ENCODE peak calls at places on chromosomes 16 and 17, in eight cellular contexts. One of them, this sample, is unnamed.

GRCh38 chr17:9148908-9149536 is 127.7 kb downstream of the NTN1 start:
- DNase-seq in PC-9: no peak
- DNase-seq in mammary epithelial cell: no peak
- DNase-seq in stomach: no peak
- DNase-seq in fibroblast of lung: no peak
- DNase-seq in CD8-positive, alpha-beta memory T cell: no peak
- DNase-seq in right atrium auricular region: no peak
- DNase-seq in heart right ventricle: no peak
- DNase-seq in this sample: no peak

GRCh38 chr17:55347341-55347740 is 74.3 kb downstream of the MMD start:
- DNase-seq in PC-9: no peak
- DNase-seq in mammary epithelial cell: no peak
- DNase-seq in stomach: no peak
- DNase-seq in fibroblast of lung: no peak
- DNase-seq in CD8-positive, alpha-beta memory T cell: no peak
- DNase-seq in right atrium auricular region: no peak
- DNase-seq in heart right ventricle: no peak
- DNase-seq in this sample: no peak

GRCh38 chr17:43801844-43802243 is 21.6 kb downstream of the CFAP97D1 start:
- DNase-seq in PC-9: no peak
- DNase-seq in mammary epithelial cell: no peak
- DNase-seq in stomach: no peak
- DNase-seq in fibroblast of lung: no peak
- DNase-seq in CD8-positive, alpha-beta memory T cell: no peak
- DNase-seq in right atrium auricular region: no peak
- DNase-seq in heart right ventricle: no peak
- DNase-seq in this sample: peak; percentile 51

GRCh38 chr16:12120331-12120981 is 143.9 kb downstream of the SNX29 start:
- DNase-seq in PC-9: no peak
- DNase-seq in mammary epithelial cell: no peak
- DNase-seq in stomach: no peak
- DNase-seq in fibroblast of lung: peak; percentile 79
- DNase-seq in CD8-positive, alpha-beta memory T cell: no peak
- DNase-seq in right atrium auricular region: peak; percentile 71
- DNase-seq in heart right ventricle: no peak
- DNase-seq in this sample: no peak

GRCh38 chr17:61422116-61422799 is 22.6 kb downstream of the TBX2 start:
- DNase-seq in PC-9: no peak
- DNase-seq in mammary epithelial cell: peak; percentile 30
- DNase-seq in stomach: no peak
- DNase-seq in fibroblast of lung: no peak
- DNase-seq in CD8-positive, alpha-beta memory T cell: no peak
- DNase-seq in right atrium auricular region: no peak
- DNase-seq in heart right ventricle: no peak
- DNase-seq in this sample: no peak

GRCh38 chr17:20993863-20994778 is 48.7 kb downstream of the USP22 start:
- DNase-seq in PC-9: no peak
- DNase-seq in mammary epithelial cell: no peak
- DNase-seq in stomach: peak; percentile 68
- DNase-seq in fibroblast of lung: no peak
- DNase-seq in CD8-positive, alpha-beta memory T cell: no peak
- DNase-seq in right atrium auricular region: no peak
- DNase-seq in heart right ventricle: no peak
- DNase-seq in this sample: no peak

GRCh38 chr17:64492481-64493109 is 4.3 kb downstream of the POLG2 start:
- DNase-seq in PC-9: no peak
- DNase-seq in mammary epithelial cell: no peak
- DNase-seq in stomach: no peak
- DNase-seq in fibroblast of lung: peak; percentile 30
- DNase-seq in CD8-positive, alpha-beta memory T cell: peak; percentile 25
- DNase-seq in right atrium auricular region: no peak
- DNase-seq in heart right ventricle: no peak
- DNase-seq in this sample: no peak

GRCh38 chr17:74737299-74738050 is 419 bp downstream of the RAB37 start:
- DNase-seq in PC-9: no peak
- DNase-seq in mammary epithelial cell: no peak
- DNase-seq in stomach: no peak
- DNase-seq in fibroblast of lung: no peak
- DNase-seq in CD8-positive, alpha-beta memory T cell: no peak
- DNase-seq in right atrium auricular region: no peak
- DNase-seq in heart right ventricle: no peak
- DNase-seq in this sample: peak; percentile 84

GRCh38 chr17:65914784-65915342 is 277.1 kb downstream of the CEP112 start:
- DNase-seq in PC-9: no peak
- DNase-seq in mammary epithelial cell: peak; percentile 2
- DNase-seq in stomach: no peak
- DNase-seq in fibroblast of lung: no peak
- DNase-seq in CD8-positive, alpha-beta memory T cell: no peak
- DNase-seq in right atrium auricular region: no peak
- DNase-seq in heart right ventricle: no peak
- DNase-seq in this sample: no peak

GRCh38 chr17:40084477-40084876 is 15.9 kb downstream of the NR1D1 start:
- DNase-seq in PC-9: no peak
- DNase-seq in mammary epithelial cell: no peak
- DNase-seq in stomach: no peak
- DNase-seq in fibroblast of lung: no peak
- DNase-seq in CD8-positive, alpha-beta memory T cell: no peak
- DNase-seq in right atrium auricular region: no peak
- DNase-seq in heart right ventricle: no peak
- DNase-seq in this sample: no peak
- H3K4me1 ChIP-seq in PC-9: no peaks in the 10 kb centered on the region
- H3K4me1 ChIP-seq in mammary epithelial cell: no peaks in the 10 kb centered on the region
- H3K4me1 ChIP-seq in stomach: peaks cover 36% of the 10 kb centered on the region
- H3K4me1 ChIP-seq in fibroblast of lung: no peaks in the 10 kb centered on the region
- H3K4me1 ChIP-seq in CD8-positive, alpha-beta memory T cell: peaks cover 6% of the 10 kb centered on the region
- H3K4me1 ChIP-seq in right atrium auricular region: peaks cover 12% of the 10 kb centered on the region
- H3K4me1 ChIP-seq in heart right ventricle: peaks cover 12% of the 10 kb centered on the region
- H3K4me1 ChIP-seq in this sample: no peaks in the 10 kb centered on the region

GRCh38 chr16:89706446-89707260 is 5.1 kb upstream of the SPATA2L start:
- DNase-seq in PC-9: no peak
- DNase-seq in mammary epithelial cell: no peak
- DNase-seq in stomach: no peak
- DNase-seq in fibroblast of lung: no peak
- DNase-seq in CD8-positive, alpha-beta memory T cell: no peak
- DNase-seq in right atrium auricular region: no peak
- DNase-seq in heart right ventricle: no peak
- DNase-seq in this sample: no peak
- H3K4me3 ChIP-seq in PC-9: no peak overlapping the region
- H3K4me3 ChIP-seq in mammary epithelial cell: no peak overlapping the region
- H3K4me3 ChIP-seq in stomach: peak overlapping the region; percentile 3
- H3K4me3 ChIP-seq in fibroblast of lung: no peak overlapping the region
- H3K4me3 ChIP-seq in CD8-positive, alpha-beta memory T cell: no peak overlapping the region
- H3K4me3 ChIP-seq in right atrium auricular region: peak overlapping the region; percentile 24
- H3K4me3 ChIP-seq in heart right ventricle: no peak overlapping the region
- H3K4me3 ChIP-seq in this sample: no peak overlapping the region

DNA sequence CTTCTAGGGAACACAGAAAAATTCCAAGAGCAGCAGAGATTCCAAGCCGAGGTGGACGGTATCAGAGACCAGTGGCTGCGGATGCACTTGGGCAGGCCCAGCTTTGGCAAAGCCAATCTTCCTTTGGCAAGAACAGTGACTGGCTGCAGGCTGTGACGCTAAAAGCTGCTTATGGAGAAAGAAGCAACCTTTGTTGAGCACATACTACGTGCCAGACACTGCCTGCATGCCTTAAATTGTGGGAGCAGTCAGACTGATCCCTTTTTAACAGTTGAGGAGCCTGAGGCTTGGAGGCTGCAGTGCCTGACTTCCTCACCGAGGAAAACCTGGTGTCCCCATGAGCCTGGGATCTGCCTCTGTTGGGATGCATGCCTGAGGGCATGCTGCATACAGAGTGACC is 69.0 kb upstream of the AMZ2 start:
- DNase-seq in PC-9: no peak
- DNase-seq in mammary epithelial cell: no peak
- DNase-seq in stomach: no peak
- DNase-seq in fibroblast of lung: no peak
- DNase-seq in CD8-positive, alpha-beta memory T cell: no peak
- DNase-seq in right atrium auricular region: no peak
- DNase-seq in heart right ventricle: no peak
- DNase-seq in this sample: no peak
- H3K4me1 ChIP-seq in PC-9: peaks cover 13% of the 10 kb centered on the region
- H3K4me1 ChIP-seq in mammary epithelial cell: peaks cover 11% of the 10 kb centered on the region
- H3K4me1 ChIP-seq in stomach: no peaks in the 10 kb centered on the region
- H3K4me1 ChIP-seq in fibroblast of lung: no peaks in the 10 kb centered on the region
- H3K4me1 ChIP-seq in CD8-positive, alpha-beta memory T cell: peaks cover 26% of the 10 kb centered on the region
- H3K4me1 ChIP-seq in right atrium auricular region: no peaks in the 10 kb centered on the region
- H3K4me1 ChIP-seq in heart right ventricle: no peaks in the 10 kb centered on the region
- H3K4me1 ChIP-seq in this sample: no peaks in the 10 kb centered on the region

GRCh38 chr17:79843475-79843916 is 4.3 kb upstream of the CBX4 start:
- DNase-seq in PC-9: no peak
- DNase-seq in mammary epithelial cell: no peak
- DNase-seq in stomach: no peak
- DNase-seq in fibroblast of lung: no peak
- DNase-seq in CD8-positive, alpha-beta memory T cell: no peak
- DNase-seq in right atrium auricular region: no peak
- DNase-seq in heart right ventricle: peak; percentile 29
- DNase-seq in this sample: peak; percentile 43

GRCh38 chr17:79841369-79842135 is 2.3 kb upstream of the CBX4 start:
- DNase-seq in PC-9: no peak
- DNase-seq in mammary epithelial cell: no peak
- DNase-seq in stomach: no peak
- DNase-seq in fibroblast of lung: no peak
- DNase-seq in CD8-positive, alpha-beta memory T cell: no peak
- DNase-seq in right atrium auricular region: no peak
- DNase-seq in heart right ventricle: no peak
- DNase-seq in this sample: peak; percentile 66

GRCh38 chr17:79843917-79844815 is 4.9 kb upstream of the CBX4 start:
- DNase-seq in PC-9: no peak
- DNase-seq in mammary epithelial cell: peak; percentile 16
- DNase-seq in stomach: peak; percentile 70
- DNase-seq in fibroblast of lung: peak; percentile 68
- DNase-seq in CD8-positive, alpha-beta memory T cell: no peak
- DNase-seq in right atrium auricular region: no peak
- DNase-seq in heart right ventricle: peak; percentile 78
- DNase-seq in this sample: peak; percentile 92

GRCh38 chr17:79842136-79842655 is 3.0 kb upstream of the CBX4 start:
- DNase-seq in PC-9: no peak
- DNase-seq in mammary epithelial cell: no peak
- DNase-seq in stomach: no peak
- DNase-seq in fibroblast of lung: no peak
- DNase-seq in CD8-positive, alpha-beta memory T cell: no peak
- DNase-seq in right atrium auricular region: no peak
- DNase-seq in heart right ventricle: no peak
- DNase-seq in this sample: peak; percentile 63

GRCh38 chr17:79842656-79843474 is 3.6 kb upstream of the CBX4 start:
- DNase-seq in PC-9: no peak
- DNase-seq in mammary epithelial cell: no peak
- DNase-seq in stomach: no peak
- DNase-seq in fibroblast of lung: peak; percentile 22
- DNase-seq in CD8-positive, alpha-beta memory T cell: no peak
- DNase-seq in right atrium auricular region: no peak
- DNase-seq in heart right ventricle: no peak
- DNase-seq in this sample: peak; percentile 55
- H3K4me3 ChIP-seq in PC-9: peak overlapping the region; percentile 61
- H3K4me3 ChIP-seq in mammary epithelial cell: no peak overlapping the region
- H3K4me3 ChIP-seq in stomach: peak overlapping the region; percentile 58
- H3K4me3 ChIP-seq in fibroblast of lung: no peak overlapping the region
- H3K4me3 ChIP-seq in CD8-positive, alpha-beta memory T cell: peak overlapping the region; percentile 28
- H3K4me3 ChIP-seq in right atrium auricular region: peak overlapping the region; percentile 68
- H3K4me3 ChIP-seq in heart right ventricle: peak overlapping the region; percentile 72
- H3K4me3 ChIP-seq in this sample: peak overlapping the region; percentile 68